ENCODE peak calls at places on chromosomes 3 and 15, in six cellular contexts. V is GM12878, M is GM12892, B is suprapubic skin, Q is HCT116, P is transverse colon. Y is an unnamed sample.

GRCh38 chr3:122816587-122816986 is 21.7 kb downstream of the SLC49A4 start:
- DNase-seq in P (no peak), Q (no peak), B (no peak), M (no peak), V (no peak), Y (no peak)

GRCh38 chr3:132622756-132623155 is 25.7 kb downstream of the ACKR4 start:
- DNase-seq in V (no peak), Q (no peak), B (no peak), P (no peak), M (no peak), Y (no peak)

GRCh38 chr3:113623827-113624226 is 72.6 kb downstream of the USF3 start:
- DNase-seq in V (no peak), Q (no peak), P (no peak), M (no peak), B (no peak), Y (no peak)

GRCh38 chr3:126300761-126301481 is 56.3 kb downstream of the KLF15 start:
- DNase-seq in M (no peak), B (no peak), V (no peak), Q (no peak), P (no peak), Y (no peak)

GRCh38 chr15:67863442-67863987 is 23.7 kb upstream of the RNU6-1 start:
- DNase-seq in P (peak), M (peak), Q (peak), B (peak), V (peak), Y (peak)

GRCh38 chr15:100849021-100849831 is 30.4 kb upstream of the ALDH1A3 start:
- DNase-seq in Q (no peak), P (peak), M (peak), V (no peak), B (no peak), Y (peak)

GRCh38 chr3:148998297-148998696 is 7.0 kb downstream of the GYG1 start:
- DNase-seq in V (no peak), P (no peak), Q (no peak), M (no peak), B (no peak), Y (no peak)

GRCh38 chr3:45223889-45224730 is 2.0 kb downstream of the TMEM158 start:
- DNase-seq in M (no peak), P (no peak), Q (no peak), V (no peak), B (no peak), Y (no peak)

GRCh38 chr3:47010050-47010712 is 30.7 kb downstream of the NBEAL2 start:
- DNase-seq in M (no peak), B (peak), V (no peak), P (peak), Q (no peak), Y (no peak)

GRCh38 chr3:49872801-49873281 is 3.1 kb upstream of the CAMKV start:
- DNase-seq in V (no peak), B (no peak), M (no peak), Q (no peak), P (no peak), Y (no peak)

GRCh38 chr3:39205131-39205530 is 12.7 kb upstream of the XIRP1 start:
- DNase-seq in V (no peak), M (no peak), Q (no peak), B (no peak), P (no peak), Y (no peak)

GRCh38 chr3:128804017-128804816 is 75.2 kb upstream of the ACAD9 start:
- DNase-seq in Q (no peak), P (no peak), B (no peak), M (peak), V (peak), Y (peak)

GRCh38 chr15:99421172-99421656 is 144.6 kb upstream of the MEF2A start:
- DNase-seq in P (no peak), V (no peak), M (no peak), B (peak), Q (no peak), Y (no peak)

GRCh38 chr3:113129168-113129567 is 82.2 kb upstream of the BOC start:
- DNase-seq in V (no peak), Q (no peak), P (no peak), M (no peak), B (no peak), Y (no peak)

GRCh38 chr15:70299931-70300858 is 202.5 kb upstream of the TLE3 start:
- DNase-seq in V (peak), Q (no peak), M (peak), B (no peak), P (peak), Y (peak)

GRCh38 chr15:40332138-40332781 is 8.5 kb downstream of the CCDC9B start:
- DNase-seq in M (no peak), V (no peak), P (peak), B (no peak), Q (no peak), Y (no peak)
- TF ChIP-seq POLR2A in M (no peak), V (no peak), P (no peak), B (no peak), Q (no peak), Y (no peak)

DNA sequence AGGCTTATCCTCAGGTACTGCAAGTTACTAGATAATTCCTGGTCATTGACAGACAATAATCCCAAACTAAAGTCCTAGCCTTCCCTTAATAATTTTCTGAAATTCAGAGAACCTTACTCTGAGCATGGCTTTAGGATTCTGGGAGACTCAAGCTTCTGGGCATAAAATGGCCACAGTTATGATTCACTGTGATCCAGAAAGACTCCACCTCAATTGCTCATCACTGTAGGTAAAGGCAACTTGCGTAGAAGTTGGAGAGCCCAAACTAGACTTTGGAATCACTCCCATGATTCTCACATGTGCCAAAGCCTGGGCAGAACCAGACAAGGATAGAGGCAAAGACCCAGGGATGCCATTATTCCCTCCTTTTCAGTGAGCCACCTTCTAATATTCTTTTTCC is 195.3 kb downstream of the OSBPL10 start:
- DNase-seq in M (no peak), B (no peak), P (no peak), Q (no peak), V (no peak), Y (no peak)
- TF ChIP-seq POLR2AphosphoS5 in M (no peak), B (no peak), P (no peak), Q (no peak), V (no peak), Y (no peak)

GRCh38 chr3:177488740-177489139 is 291.5 kb upstream of the TBL1XR1 start:
- DNase-seq in B (no peak), Q (no peak), P (no peak), V (no peak), M (no peak), Y (no peak)

GRCh38 chr3:177484206-177484605 is 286.9 kb upstream of the TBL1XR1 start:
- DNase-seq in P (no peak), Q (no peak), V (no peak), M (no peak), B (no peak), Y (no peak)

GRCh38 chr3:177484926-177485325 is 287.6 kb upstream of the TBL1XR1 start:
- DNase-seq in V (no peak), B (no peak), Q (no peak), M (no peak), P (no peak), Y (no peak)

GRCh38 chr3:177490626-177491025 is 293.3 kb upstream of the TBL1XR1 start:
- DNase-seq in B (no peak), M (no peak), Q (no peak), V (no peak), P (no peak), Y (no peak)

DNA sequence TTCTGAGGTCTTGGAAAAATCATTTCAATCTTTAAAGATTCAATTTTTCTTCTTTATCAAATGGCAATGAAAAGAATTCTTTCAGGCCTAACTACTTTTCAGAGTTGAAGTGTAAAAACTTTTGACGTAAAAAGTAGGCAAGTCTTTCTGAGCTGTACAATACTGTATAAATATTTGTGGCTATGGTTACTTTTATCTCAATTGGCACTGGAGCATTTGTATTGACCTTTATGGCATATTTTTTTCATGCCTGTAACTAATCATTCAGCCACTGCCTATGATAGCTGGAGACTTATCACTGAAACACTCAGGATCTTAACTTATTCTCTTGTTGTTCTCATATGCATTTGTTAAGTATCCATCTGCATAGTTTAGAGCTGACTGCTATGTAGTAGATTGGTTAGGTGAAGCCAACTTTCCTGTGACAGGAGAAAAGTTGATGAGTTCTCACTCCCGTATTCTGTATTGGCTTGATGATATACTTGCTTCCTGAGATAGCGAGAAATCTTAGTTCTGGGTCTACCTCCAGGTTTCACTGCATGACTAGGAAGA is 290.4 kb upstream of the TBL1XR1 start:
- DNase-seq in V (no peak), Q (no peak), M (no peak), P (no peak), B (no peak), Y (no peak)
- TF ChIP-seq POLR2A in V (no peak), Q (no peak), M (no peak), P (no peak), B (no peak), Y (no peak)

GRCh38 chr3:99869621-99870020 is 52.0 kb downstream of the CMSS1 start:
- DNase-seq in B (no peak), V (no peak), P (no peak), Q (no peak), M (no peak), Y (no peak)

GRCh38 chr3:99866167-99866810 is 48.6 kb downstream of the CMSS1 start:
- DNase-seq in P (no peak), Q (no peak), B (no peak), V (peak), M (no peak), Y (no peak)

GRCh38 chr3:99865321-99865720 is 47.7 kb downstream of the CMSS1 start:
- DNase-seq in B (no peak), M (no peak), Q (no peak), P (no peak), V (no peak), Y (no peak)

GRCh38 chr3:99868438-99868723 is 50.7 kb downstream of the CMSS1 start:
- DNase-seq in Q (no peak), M (no peak), B (no peak), P (no peak), V (no peak), Y (no peak)

DNA sequence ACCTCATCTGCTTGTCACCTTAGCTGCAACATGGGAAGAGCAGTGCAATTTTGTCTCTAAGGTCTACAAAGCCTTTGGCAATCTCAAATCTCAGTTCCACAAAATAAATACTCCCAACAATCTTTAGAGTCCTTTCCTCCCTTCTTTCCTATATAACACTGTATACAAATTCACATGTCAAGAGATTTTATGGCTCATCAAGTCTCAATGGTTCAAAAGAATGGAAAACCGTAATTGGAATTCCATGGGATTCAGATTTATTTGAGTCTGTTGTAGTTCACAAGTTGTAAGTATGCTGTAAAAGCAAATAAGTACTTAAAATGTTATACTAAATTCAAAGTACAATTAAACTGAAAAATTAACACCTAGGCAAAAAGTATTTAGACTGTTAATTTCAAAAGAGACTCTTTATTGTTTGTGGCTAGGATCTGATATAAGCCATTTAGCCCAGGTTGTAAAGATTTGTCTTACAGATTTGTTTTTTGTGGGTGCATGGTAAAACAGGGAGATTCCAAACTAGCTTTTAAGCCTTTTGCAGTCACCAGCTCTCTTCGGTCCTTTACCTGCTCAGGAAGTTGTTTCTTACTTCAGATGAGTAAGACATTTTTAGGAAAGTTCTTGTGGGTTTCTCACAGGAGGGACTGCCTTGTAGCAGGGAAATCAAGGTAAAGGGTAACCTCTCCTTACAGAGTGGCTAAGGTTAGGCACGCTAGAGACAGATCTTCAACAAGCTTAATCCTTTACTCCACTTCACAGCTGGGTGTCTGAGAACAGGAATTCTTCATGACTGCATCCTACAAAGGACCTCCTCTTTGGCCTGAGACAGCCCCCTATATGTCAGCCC is 50.2 kb downstream of the CMSS1 start:
- DNase-seq in Q (no peak), P (no peak), V (no peak), B (no peak), M (no peak), Y (no peak)
- TF ChIP-seq POLR2AphosphoS5 in Q (no peak), P (no peak), V (no peak), B (no peak), M (no peak), Y (no peak)

DNA sequence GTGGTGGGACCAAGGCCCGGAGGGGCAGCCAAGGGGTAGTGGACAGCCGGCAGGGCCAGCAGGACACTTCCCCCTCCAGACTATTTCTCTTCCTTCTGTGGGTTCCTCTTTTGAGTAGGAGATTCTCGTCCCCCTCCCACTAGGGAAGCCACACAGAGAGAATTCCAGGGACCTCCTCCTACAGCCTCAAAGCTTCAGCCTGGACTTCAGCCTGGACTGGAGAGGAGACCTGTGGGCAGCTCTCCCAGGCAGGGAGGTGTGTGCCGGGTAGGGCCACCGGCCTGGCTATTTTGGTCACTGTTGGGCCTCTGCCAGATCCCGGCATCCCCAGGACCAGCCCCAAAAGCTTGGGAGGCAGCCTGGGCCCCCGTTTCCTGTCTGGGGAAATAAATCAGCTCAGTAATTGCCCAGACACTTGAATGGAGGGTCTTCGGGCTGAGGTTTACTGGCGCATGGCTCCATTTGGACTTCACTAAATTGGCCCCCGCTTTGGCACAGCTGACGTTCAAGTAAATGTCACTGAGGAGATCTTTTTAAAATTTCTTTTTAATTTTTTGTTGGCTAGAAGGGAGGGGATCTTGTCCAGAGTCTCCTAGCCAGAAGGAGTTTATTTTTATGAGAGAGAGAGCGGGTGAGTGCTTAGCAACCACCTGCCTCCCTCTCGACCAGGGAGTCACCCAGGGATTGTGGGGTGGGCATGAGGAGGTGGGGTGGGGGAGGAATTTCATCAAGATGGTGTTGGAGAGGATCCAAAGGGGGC is 1.4 kb downstream of the SLC6A6 start:
- DNase-seq in B (no peak), Q (no peak), V (no peak), M (no peak), P (peak), Y (no peak)
- TF ChIP-seq POLR2A in B (no peak), Q (no peak), V (no peak), M (no peak), P (no peak), Y (no peak)

GRCh38 chr3:194134231-194134756 is 1.7 kb upstream of the HES1 start:
- DNase-seq in M (peak), P (peak), Q (no peak), B (peak), V (no peak), Y (no peak)
- TF ChIP-seq POLR2AphosphoS5 in M (no peak), P (peak), Q (no peak), B (no peak), V (no peak), Y (peak)

GRCh38 chr15:74632601-74633000 is 17.0 kb downstream of the CLK3 start:
- DNase-seq in V (no peak), Q (no peak), P (no peak), B (peak), M (no peak), Y (no peak)
- TF ChIP-seq POLR2A in V (no peak), Q (no peak), P (no peak), B (no peak), M (no peak), Y (no peak)